ENCODE peak calls at places on chromosomes 5 and 9, in six cellular contexts. One of them, this sample, is unnamed.

GRCh38 chr9:26264709-26265601 is 586.7 kb upstream of the TUSC1 start:
- DNase-seq in iPS DF 19.7: no peak
- DNase-seq in activated effector memory CD4-positive, alpha-beta T cell treated with Interleukin-2 at 50 U/mL for 16 hours: no peak
- DNase-seq in naive thymus-derived CD4-positive, alpha-beta T cell: no peak
- DNase-seq in GM04504: peak
- DNase-seq in NCI-H1048: no peak
- DNase-seq in this sample: peak

GRCh38 chr9:114662081-114662989 is 4.7 kb upstream of the TEX53 start:
- DNase-seq in naive thymus-derived CD4-positive, alpha-beta T cell: peak
- DNase-seq in activated effector memory CD4-positive, alpha-beta T cell treated with Interleukin-2 at 50 U/mL for 16 hours: peak
- DNase-seq in GM04504: no peak
- DNase-seq in iPS DF 19.7: no peak
- DNase-seq in NCI-H1048: peak
- DNase-seq in this sample: no peak

GRCh38 chr9:129525781-129526180 is 95.1 kb downstream of the C9orf50 start:
- DNase-seq in naive thymus-derived CD4-positive, alpha-beta T cell: no peak
- DNase-seq in iPS DF 19.7: no peak
- DNase-seq in NCI-H1048: no peak
- DNase-seq in GM04504: no peak
- DNase-seq in activated effector memory CD4-positive, alpha-beta T cell treated with Interleukin-2 at 50 U/mL for 16 hours: no peak
- DNase-seq in this sample: no peak

GRCh38 chr9:35593581-35593980 is 11.5 kb upstream of the TESK1 start:
- DNase-seq in GM04504: no peak
- DNase-seq in naive thymus-derived CD4-positive, alpha-beta T cell: no peak
- DNase-seq in activated effector memory CD4-positive, alpha-beta T cell treated with Interleukin-2 at 50 U/mL for 16 hours: no peak
- DNase-seq in iPS DF 19.7: no peak
- DNase-seq in NCI-H1048: no peak
- DNase-seq in this sample: no peak

GRCh38 chr9:81609782-81610738 is 79.3 kb downstream of the TLE1 start:
- DNase-seq in activated effector memory CD4-positive, alpha-beta T cell treated with Interleukin-2 at 50 U/mL for 16 hours: no peak
- DNase-seq in naive thymus-derived CD4-positive, alpha-beta T cell: no peak
- DNase-seq in GM04504: no peak
- DNase-seq in iPS DF 19.7: no peak
- DNase-seq in NCI-H1048: no peak
- DNase-seq in this sample: no peak

GRCh38 chr5:173743641-173744343 is 127.3 kb upstream of the BOD1 start:
- DNase-seq in naive thymus-derived CD4-positive, alpha-beta T cell: no peak
- DNase-seq in NCI-H1048: no peak
- DNase-seq in GM04504: no peak
- DNase-seq in iPS DF 19.7: no peak
- DNase-seq in activated effector memory CD4-positive, alpha-beta T cell treated with Interleukin-2 at 50 U/mL for 16 hours: no peak
- DNase-seq in this sample: no peak

GRCh38 chr9:35771524-35771923 is 17.4 kb upstream of the MSMP start:
- DNase-seq in NCI-H1048: peak
- DNase-seq in iPS DF 19.7: no peak
- DNase-seq in naive thymus-derived CD4-positive, alpha-beta T cell: no peak
- DNase-seq in GM04504: no peak
- DNase-seq in activated effector memory CD4-positive, alpha-beta T cell treated with Interleukin-2 at 50 U/mL for 16 hours: no peak
- DNase-seq in this sample: no peak

GRCh38 chr9:121053544-121053943 is 3.5 kb upstream of the C5 start:
- DNase-seq in NCI-H1048: no peak
- DNase-seq in naive thymus-derived CD4-positive, alpha-beta T cell: no peak
- DNase-seq in iPS DF 19.7: no peak
- DNase-seq in activated effector memory CD4-positive, alpha-beta T cell treated with Interleukin-2 at 50 U/mL for 16 hours: no peak
- DNase-seq in GM04504: no peak
- DNase-seq in this sample: no peak

GRCh38 chr5:66897355-66897754 is 299.2 kb downstream of the CD180 start:
- DNase-seq in GM04504: no peak
- DNase-seq in activated effector memory CD4-positive, alpha-beta T cell treated with Interleukin-2 at 50 U/mL for 16 hours: no peak
- DNase-seq in NCI-H1048: no peak
- DNase-seq in naive thymus-derived CD4-positive, alpha-beta T cell: no peak
- DNase-seq in iPS DF 19.7: no peak
- DNase-seq in this sample: no peak

GRCh38 chr9:124559871-124560270 is 52.7 kb upstream of the NR5A1 start:
- DNase-seq in GM04504: no peak
- DNase-seq in iPS DF 19.7: no peak
- DNase-seq in NCI-H1048: no peak
- DNase-seq in naive thymus-derived CD4-positive, alpha-beta T cell: no peak
- DNase-seq in activated effector memory CD4-positive, alpha-beta T cell treated with Interleukin-2 at 50 U/mL for 16 hours: no peak
- DNase-seq in this sample: no peak

GRCh38 chr9:124334568-124335319 is 77.0 kb downstream of the NEK6 start:
- DNase-seq in activated effector memory CD4-positive, alpha-beta T cell treated with Interleukin-2 at 50 U/mL for 16 hours: no peak
- DNase-seq in iPS DF 19.7: no peak
- DNase-seq in NCI-H1048: no peak
- DNase-seq in naive thymus-derived CD4-positive, alpha-beta T cell: no peak
- DNase-seq in GM04504: no peak
- DNase-seq in this sample: no peak

GRCh38 chr5:107337281-107337680 is 333.5 kb downstream of the EFNA5 start:
- DNase-seq in NCI-H1048: no peak
- DNase-seq in GM04504: peak
- DNase-seq in activated effector memory CD4-positive, alpha-beta T cell treated with Interleukin-2 at 50 U/mL for 16 hours: no peak
- DNase-seq in naive thymus-derived CD4-positive, alpha-beta T cell: no peak
- DNase-seq in iPS DF 19.7: no peak
- DNase-seq in this sample: no peak

GRCh38 chr5:95715799-95716461 is 15.2 kb upstream of the RHOBTB3 start:
- DNase-seq in activated effector memory CD4-positive, alpha-beta T cell treated with Interleukin-2 at 50 U/mL for 16 hours: no peak
- DNase-seq in iPS DF 19.7: no peak
- DNase-seq in GM04504: peak
- DNase-seq in NCI-H1048: no peak
- DNase-seq in naive thymus-derived CD4-positive, alpha-beta T cell: no peak
- DNase-seq in this sample: peak

GRCh38 chr5:2863675-2864433 is 112.4 kb upstream of the IRX2 start:
- DNase-seq in activated effector memory CD4-positive, alpha-beta T cell treated with Interleukin-2 at 50 U/mL for 16 hours: no peak
- DNase-seq in NCI-H1048: no peak
- DNase-seq in naive thymus-derived CD4-positive, alpha-beta T cell: no peak
- DNase-seq in iPS DF 19.7: no peak
- DNase-seq in GM04504: no peak
- DNase-seq in this sample: no peak

GRCh38 chr9:76835571-76836283 is 70.2 kb downstream of the PRUNE2 start:
- DNase-seq in naive thymus-derived CD4-positive, alpha-beta T cell: no peak
- DNase-seq in GM04504: peak
- DNase-seq in activated effector memory CD4-positive, alpha-beta T cell treated with Interleukin-2 at 50 U/mL for 16 hours: no peak
- DNase-seq in iPS DF 19.7: no peak
- DNase-seq in NCI-H1048: no peak
- DNase-seq in this sample: peak

GRCh38 chr9:33466565-33467495 is 6.9 kb downstream of the NOL6 start:
- DNase-seq in GM04504: no peak
- DNase-seq in iPS DF 19.7: no peak
- DNase-seq in naive thymus-derived CD4-positive, alpha-beta T cell: peak
- DNase-seq in activated effector memory CD4-positive, alpha-beta T cell treated with Interleukin-2 at 50 U/mL for 16 hours: peak
- DNase-seq in NCI-H1048: no peak
- DNase-seq in this sample: no peak

GRCh38 chr9:136177224-136177623 is 27.7 kb downstream of the LHX3 start:
- DNase-seq in NCI-H1048: no peak
- DNase-seq in naive thymus-derived CD4-positive, alpha-beta T cell: no peak
- DNase-seq in iPS DF 19.7: no peak
- DNase-seq in activated effector memory CD4-positive, alpha-beta T cell treated with Interleukin-2 at 50 U/mL for 16 hours: no peak
- DNase-seq in GM04504: no peak
- DNase-seq in this sample: no peak

GRCh38 chr5:102314328-102314727 is 18.2 kb upstream of the SLCO4C1 start:
- DNase-seq in NCI-H1048: no peak
- DNase-seq in GM04504: no peak
- DNase-seq in activated effector memory CD4-positive, alpha-beta T cell treated with Interleukin-2 at 50 U/mL for 16 hours: no peak
- DNase-seq in naive thymus-derived CD4-positive, alpha-beta T cell: no peak
- DNase-seq in iPS DF 19.7: no peak
- DNase-seq in this sample: no peak